ENCODE peak calls at places on chromosome 1, in six cellular contexts. S is GM12878, F is GM12891, W is K562, N is SK-N-SH, R is H1. D is an unnamed sample.

GRCh38 chr1:168102482-168102881 is 34.2 kb downstream of the GPR161 start:
- DNase-seq in W (no peak), N (no peak), R (no peak), S (no peak), F (no peak), D (no peak)

GRCh38 chr1:31027693-31028526 is 37.6 kb downstream of the PUM1 start:
- DNase-seq in N (no peak), S (no peak), W (peak), F (peak), R (no peak), D (peak)

GRCh38 chr1:5998906-5999301 is 6.7 kb upstream of the NPHP4 start:
- DNase-seq in F (no peak), R (no peak), N (no peak), S (no peak), W (no peak), D (no peak)

GRCh38 chr1:100277866-100278265 is 11.8 kb downstream of the RTCA start:
- DNase-seq in S (no peak), F (no peak), N (no peak), R (no peak), W (peak), D (no peak)

GRCh38 chr1:31498376-31499040 is 77.8 kb upstream of the TINAGL1 start:
- DNase-seq in R (no peak), W (no peak), F (no peak), S (no peak), N (no peak), D (no peak)

GRCh38 chr1:62227496-62227895 is 32.8 kb downstream of the L1TD1 start:
- DNase-seq in F (no peak), W (no peak), N (no peak), R (no peak), S (no peak), D (no peak)

GRCh38 chr1:168991667-168992475 is 114.6 kb upstream of the ATP1B1 start:
- DNase-seq in F (no peak), W (no peak), R (no peak), N (no peak), S (peak), D (no peak)

GRCh38 chr1:155079487-155080249 is 1.0 kb downstream of the EFNA3 start:
- DNase-seq in S (no peak), W (peak), F (no peak), N (peak), R (peak), D (no peak)

GRCh38 chr1:120178799-120179419 is 2.6 kb upstream of the SEC22B start:
- DNase-seq in S (no peak), N (peak), F (no peak), W (peak), R (no peak), D (no peak)

GRCh38 chr1:17232759-17233661 is 15.9 kb upstream of the PADI3 start:
- DNase-seq in S (no peak), W (no peak), N (no peak), R (no peak), F (no peak), D (no peak)
- TF ChIP-seq POLR2AphosphoS5 in S (no peak), W (no peak), N (no peak), R (no peak), F (no peak), D (no peak)

GRCh38 chr1:178273707-178274410 is 180.0 kb downstream of the RASAL2 start:
- DNase-seq in F (no peak), S (no peak), W (no peak), N (no peak), R (no peak), D (no peak)
- TF ChIP-seq TAF1 in F (no peak), S (no peak), W (no peak), N (no peak), R (no peak), D (no peak)

GRCh38 chr1:152072311-152072710 is 16.6 kb downstream of the TCHHL1 start:
- DNase-seq in F (no peak), N (no peak), S (no peak), R (no peak), W (no peak), D (no peak)
- TF ChIP-seq POLR2AphosphoS5 in F (no peak), N (no peak), S (no peak), R (no peak), W (no peak), D (no peak)

GRCh38 chr1:38973659-38974437 is 17.2 kb upstream of the AKIRIN1 start:
- DNase-seq in N (no peak), F (no peak), W (no peak), R (no peak), S (no peak), D (no peak)
- TF ChIP-seq TAF1 in N (no peak), F (no peak), W (no peak), R (no peak), S (no peak), D (no peak)

GRCh38 chr1:27556435-27556780 is 47.5 kb downstream of the AHDC1 start:
- DNase-seq in R (no peak), S (no peak), N (no peak), W (no peak), F (no peak), D (no peak)

GRCh38 chr1:27559466-27560030 is 44.4 kb downstream of the AHDC1 start:
- DNase-seq in W (no peak), F (no peak), S (no peak), R (no peak), N (peak), D (no peak)

GRCh38 chr1:27556781-27557595 is 47.0 kb downstream of the AHDC1 start:
- DNase-seq in R (peak), F (peak), N (peak), S (no peak), W (peak), D (peak)

GRCh38 chr1:27555700-27556424 is 48.1 kb downstream of the AHDC1 start:
- DNase-seq in F (peak), S (no peak), N (no peak), W (peak), R (no peak), D (peak)

DNA sequence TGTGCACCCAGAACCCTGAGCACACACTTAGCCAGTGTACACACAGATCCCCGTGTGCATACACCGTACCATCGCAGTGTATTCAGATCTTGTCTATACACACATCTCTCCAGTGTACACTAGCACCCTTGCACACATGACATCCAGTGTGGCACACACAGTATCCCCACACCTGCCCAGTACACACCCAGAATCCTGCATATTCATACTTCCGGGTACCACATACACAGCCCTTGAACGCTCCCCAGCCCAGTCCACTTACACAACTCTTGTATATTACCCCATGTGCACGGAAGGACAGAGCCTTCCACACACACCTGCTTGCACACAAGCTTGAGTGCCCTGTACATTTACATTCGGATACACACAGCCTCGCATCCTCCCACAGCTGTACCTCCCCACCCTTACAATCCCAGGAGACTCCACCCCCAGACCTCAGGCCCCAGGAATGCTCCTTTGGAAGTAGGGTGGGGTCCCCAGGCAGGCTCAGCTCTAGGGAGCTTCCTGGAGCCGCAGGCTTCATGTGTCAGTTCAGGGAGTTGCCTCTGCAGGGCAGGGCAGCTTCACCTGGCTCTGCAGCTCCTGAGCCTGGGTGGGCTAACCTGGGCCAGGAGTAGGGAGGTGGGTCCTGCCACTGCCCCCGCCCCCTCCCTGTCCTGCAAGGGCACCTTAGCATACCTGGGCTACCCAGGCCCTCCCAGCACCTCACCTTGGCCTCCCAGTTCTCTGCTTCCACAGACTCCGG is 46.2 kb downstream of the AHDC1 start:
- DNase-seq in R (no peak), N (no peak), W (no peak), F (no peak), S (no peak), D (no peak)
- TF ChIP-seq POLR2AphosphoS5 in R (no peak), N (no peak), W (no peak), F (no peak), S (no peak), D (no peak)

DNA sequence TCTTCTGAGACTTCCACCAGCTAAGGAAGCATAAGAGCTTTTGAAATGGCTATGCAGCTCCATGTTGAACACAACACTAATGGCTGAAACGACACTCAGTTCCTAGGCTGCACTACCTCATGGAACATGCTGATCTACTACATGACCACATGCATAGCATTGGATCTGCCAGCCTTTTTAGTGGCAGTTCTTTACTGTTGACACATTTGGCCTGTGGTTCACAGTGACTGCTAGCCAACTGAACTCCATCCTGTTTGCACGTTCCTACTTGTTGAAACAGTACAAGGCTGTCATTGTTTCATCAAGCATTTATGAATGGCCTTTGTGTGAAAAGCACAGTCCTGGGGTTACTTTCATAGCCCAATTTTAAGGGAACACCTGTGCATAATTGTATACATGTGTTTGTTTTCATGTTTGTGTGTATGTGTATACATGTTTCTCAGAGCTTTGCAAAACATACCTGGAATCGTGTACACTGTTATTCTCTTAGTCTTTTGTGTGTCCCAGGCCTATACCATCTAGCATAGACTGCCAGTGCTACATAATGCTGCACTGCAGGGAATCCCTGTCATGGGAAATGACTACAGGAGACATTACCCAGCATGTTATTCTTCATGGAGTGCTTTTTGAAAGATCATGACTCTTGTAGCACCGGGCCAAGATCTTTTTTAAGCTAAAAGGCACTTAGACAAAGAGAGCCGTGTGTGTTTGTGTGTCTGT is 179.6 kb upstream of the ESRRG start:
- DNase-seq in N (no peak), W (no peak), R (no peak), S (no peak), F (no peak), D (no peak)
- TF ChIP-seq TAF1 in N (no peak), W (no peak), R (no peak), S (no peak), F (no peak), D (no peak)

GRCh38 chr1:44807364-44808062 is 362 bp upstream of the DYNLT4 start:
- DNase-seq in N (peak), R (no peak), F (no peak), S (peak), W (peak), D (peak)

GRCh38 chr1:44810101-44810761 is 1.9 kb downstream of the BTBD19 start:
- DNase-seq in R (no peak), W (no peak), F (no peak), N (no peak), S (peak), D (no peak)

GRCh38 chr1:44808938-44809917 is 905 bp downstream of the BTBD19 start:
- DNase-seq in R (no peak), N (no peak), S (peak), F (peak), W (peak), D (peak)

GRCh38 chr1:44806704-44807363 is at the start of gene DYNLT4:
- DNase-seq in F (no peak), R (no peak), W (no peak), N (no peak), S (no peak), D (no peak)

GRCh38 chr1:44808063-44808937 is at the start of gene BTBD19:
- DNase-seq in W (peak), S (no peak), N (peak), F (no peak), R (peak), D (no peak)
- TF ChIP-seq POLR2AphosphoS5 in W (no peak), S (no peak), N (no peak), F (peak), R (no peak), D (no peak)

GRCh38 chr1:247962911-247963588 is 2.0 kb upstream of the OR2AK2 start:
- DNase-seq in N (no peak), S (no peak), R (no peak), W (no peak), F (no peak), D (no peak)
- TF ChIP-seq TAF1 in N (no peak), S (no peak), R (no peak), W (no peak), F (no peak), D (no peak)

DNA sequence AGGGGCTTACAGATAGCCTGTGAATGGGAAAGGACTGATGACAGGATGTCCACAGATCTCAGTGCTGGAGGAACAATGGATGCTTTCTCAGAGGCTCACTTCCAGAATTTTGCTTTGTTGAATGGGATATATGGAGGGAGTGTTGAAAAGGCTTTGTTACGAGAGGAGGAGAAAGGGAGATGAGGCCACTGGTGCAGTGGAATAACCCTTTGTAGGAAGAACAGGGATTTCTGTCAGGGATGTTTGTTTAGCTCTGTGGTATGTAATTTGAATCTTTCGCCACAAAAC is 69.9 kb downstream of the NOS1AP start:
- DNase-seq in F (no peak), W (no peak), S (no peak), R (no peak), N (no peak), D (no peak)
- TF ChIP-seq POLR2AphosphoS5 in F (no peak), W (no peak), S (no peak), R (no peak), N (no peak), D (no peak)

GRCh38 chr1:200619894-200620272 is 668 bp downstream of the KIF14 start:
- DNase-seq in N (no peak), F (no peak), W (no peak), R (no peak), S (no peak), D (no peak)
- TF ChIP-seq TAF1 in N (no peak), F (no peak), W (no peak), R (no peak), S (no peak), D (no peak)

D was measured in GM12892.